ENCODE peak calls at places on chromosomes 5 and 9, in ten cellular contexts. Y is Ammon's horn; F is NCI-H774; J is adipocyte; K is NCI-H69; G is activated CD8-positive, alpha-beta memory T cell treated with anti-CD3 and anti-CD28 coated beads, Interleukin-2, amount 50 U/mL, for 4 hours; X is WERI-Rb-1; Q is T47D; C is cardiac septum; N is HS-5. R is an unnamed sample.

GRCh38 chr5:137627293-137627692 is 108.6 kb downstream of the KLHL3 start:
- DNase-seq in Y (no peak), F (peak), J (no peak), K (peak), G (no peak), X (no peak), Q (peak), C (no peak), N (no peak), R (no peak)

GRCh38 chr9:69822091-69822750 is 1.6 kb downstream of the CFAP95 start:
- DNase-seq in Y (no peak), F (no peak), J (peak), K (peak), G (no peak), X (no peak), Q (no peak), C (no peak), N (no peak), R (no peak)

GRCh38 chr5:159362190-159362589 is 31.9 kb upstream of the IL12B start:
- DNase-seq in Y (peak), F (no peak), J (no peak), K (no peak), G (no peak), X (no peak), Q (no peak), C (no peak), N (no peak), R (no peak)

GRCh38 chr9:15018238-15018637 is 108.0 kb upstream of the FREM1 start:
- DNase-seq in Y (no peak), F (no peak), J (no peak), K (peak), G (no peak), X (no peak), Q (peak), C (no peak), N (no peak), R (no peak)

GRCh38 chr9:114303977-114304376 is 18.9 kb upstream of the ORM1 start:
- DNase-seq in Y (no peak), F (no peak), J (no peak), K (peak), G (no peak), X (peak), Q (no peak), C (peak), N (no peak), R (no peak)

GRCh38 chr9:98599566-98599965 is 109.2 kb downstream of the GABBR2 start:
- DNase-seq in Y (no peak), F (no peak), J (no peak), K (no peak), G (no peak), X (no peak), Q (no peak), C (no peak), N (no peak), R (no peak)

GRCh38 chr5:162163663-162164062 is 96.1 kb downstream of the GABRG2 start:
- DNase-seq in Y (no peak), F (no peak), J (no peak), K (no peak), G (no peak), X (no peak), Q (no peak), C (no peak), N (no peak), R (no peak)

GRCh38 chr9:91047993-91048607 is 246.5 kb downstream of the SYK start:
- DNase-seq in Y (no peak), F (no peak), J (peak), K (no peak), G (no peak), X (no peak), Q (no peak), C (no peak), N (peak), R (no peak)

GRCh38 chr5:33827335-33827734 is 64.5 kb downstream of the ADAMTS12 start:
- DNase-seq in Y (no peak), F (no peak), J (no peak), K (no peak), G (no peak), X (no peak), Q (no peak), C (no peak), N (no peak), R (no peak)

GRCh38 chr5:179378441-179379271 is 33.4 kb upstream of the ADAMTS2 start:
- DNase-seq in Y (no peak), F (no peak), J (peak), K (no peak), G (no peak), X (no peak), Q (no peak), C (no peak), N (no peak), R (no peak)

GRCh38 chr5:157108961-157109360 is at the start of gene HAVCR2:
- DNase-seq in Y (peak), F (no peak), J (no peak), K (no peak), G (peak), X (no peak), Q (no peak), C (no peak), N (no peak), R (no peak)

GRCh38 chr9:33924978-33925797 is 108.2 kb downstream of the UBE2R2 start:
- DNase-seq in Y (peak), F (no peak), J (peak), K (peak), G (no peak), X (peak), Q (peak), C (no peak), N (no peak), R (no peak)

GRCh38 chr5:131846536-131846935 is 49.7 kb upstream of the FNIP1 start:
- DNase-seq in Y (no peak), F (no peak), J (no peak), K (no peak), G (no peak), X (no peak), Q (no peak), C (no peak), N (no peak), R (no peak)

GRCh38 chr5:178797101-178797521 is 62.6 kb upstream of the ZNF354B start:
- DNase-seq in Y (no peak), F (no peak), J (no peak), K (no peak), G (no peak), X (no peak), Q (no peak), C (no peak), N (no peak), R (no peak)

GRCh38 chr5:123046222-123046621 is 9.7 kb upstream of the PPIC start:
- DNase-seq in Y (no peak), F (no peak), J (no peak), K (no peak), G (no peak), X (no peak), Q (no peak), C (no peak), N (no peak), R (no peak)

GRCh38 chr5:141507387-141508091 is 18.7 kb downstream of the PCDHGC5 start:
- DNase-seq in Y (no peak), F (no peak), J (peak), K (no peak), G (no peak), X (no peak), Q (no peak), C (no peak), N (no peak), R (no peak)

GRCh38 chr5:74798977-74799911 is 32.2 kb downstream of the NSA2 start:
- DNase-seq in Y (peak), F (no peak), J (no peak), K (no peak), G (no peak), X (no peak), Q (no peak), C (no peak), N (no peak), R (no peak)